ENCODE peak calls at places on chromosomes 7 and 10, in eight cellular contexts. One of them, this sample, is unnamed.

GRCh38 chr10:28468707-28469483 is 64.0 kb upstream of the WAC start:
- DNase-seq in right lobe of liver: no peak
- DNase-seq in prostate gland: no peak
- DNase-seq in body of pancreas: peak
- DNase-seq in heart left ventricle: no peak
- DNase-seq in Peyer's patch: no peak
- DNase-seq in endothelial cell of umbilical vein: no peak
- DNase-seq in IMR-90: no peak
- DNase-seq in this sample: no peak

GRCh38 chr10:43058716-43059335 is 18.0 kb upstream of the RET start:
- DNase-seq in Peyer's patch: no peak
- DNase-seq in body of pancreas: no peak
- DNase-seq in heart left ventricle: peak
- DNase-seq in right lobe of liver: peak
- DNase-seq in prostate gland: no peak
- DNase-seq in endothelial cell of umbilical vein: no peak
- DNase-seq in IMR-90: no peak
- DNase-seq in this sample: no peak

GRCh38 chr10:132860527-132860926 is 74.6 kb upstream of the NKX6-2 start:
- DNase-seq in endothelial cell of umbilical vein: no peak
- DNase-seq in right lobe of liver: peak
- DNase-seq in prostate gland: no peak
- DNase-seq in body of pancreas: no peak
- DNase-seq in heart left ventricle: no peak
- DNase-seq in IMR-90: no peak
- DNase-seq in Peyer's patch: peak
- DNase-seq in this sample: no peak

GRCh38 chr10:121927361-121927840 is 430 bp downstream of the ATE1 start:
- DNase-seq in prostate gland: peak
- DNase-seq in heart left ventricle: peak
- DNase-seq in right lobe of liver: peak
- DNase-seq in body of pancreas: peak
- DNase-seq in endothelial cell of umbilical vein: no peak
- DNase-seq in Peyer's patch: peak
- DNase-seq in IMR-90: peak
- DNase-seq in this sample: peak

GRCh38 chr10:2949221-2949947 is 118.0 kb upstream of the PFKP start:
- DNase-seq in endothelial cell of umbilical vein: no peak
- DNase-seq in body of pancreas: no peak
- DNase-seq in right lobe of liver: no peak
- DNase-seq in Peyer's patch: no peak
- DNase-seq in prostate gland: peak
- DNase-seq in IMR-90: no peak
- DNase-seq in heart left ventricle: no peak
- DNase-seq in this sample: no peak

GRCh38 chr10:99870051-99870730 is 87.8 kb downstream of the ABCC2 start:
- DNase-seq in heart left ventricle: no peak
- DNase-seq in right lobe of liver: no peak
- DNase-seq in endothelial cell of umbilical vein: no peak
- DNase-seq in IMR-90: no peak
- DNase-seq in body of pancreas: no peak
- DNase-seq in Peyer's patch: no peak
- DNase-seq in prostate gland: no peak
- DNase-seq in this sample: no peak

GRCh38 chr10:64519831-64520230 is 998.6 kb downstream of the REEP3 start:
- DNase-seq in IMR-90: no peak
- DNase-seq in endothelial cell of umbilical vein: no peak
- DNase-seq in prostate gland: no peak
- DNase-seq in body of pancreas: no peak
- DNase-seq in Peyer's patch: no peak
- DNase-seq in heart left ventricle: no peak
- DNase-seq in right lobe of liver: no peak
- DNase-seq in this sample: no peak

GRCh38 chr7:22351329-22351692 is 5.6 kb downstream of the RAPGEF5 start:
- DNase-seq in IMR-90: no peak
- DNase-seq in Peyer's patch: no peak
- DNase-seq in endothelial cell of umbilical vein: no peak
- DNase-seq in body of pancreas: no peak
- DNase-seq in heart left ventricle: no peak
- DNase-seq in prostate gland: no peak
- DNase-seq in right lobe of liver: no peak
- DNase-seq in this sample: no peak

GRCh38 chr7:134632937-134633540 is 13.6 kb upstream of the BPGM start:
- DNase-seq in Peyer's patch: no peak
- DNase-seq in body of pancreas: peak
- DNase-seq in endothelial cell of umbilical vein: peak
- DNase-seq in IMR-90: peak
- DNase-seq in right lobe of liver: no peak
- DNase-seq in heart left ventricle: no peak
- DNase-seq in prostate gland: no peak
- DNase-seq in this sample: peak

GRCh38 chr7:128405345-128406146 is 4.2 kb downstream of the IMPDH1 start:
- DNase-seq in IMR-90: peak
- DNase-seq in body of pancreas: peak
- DNase-seq in heart left ventricle: peak
- DNase-seq in right lobe of liver: peak
- DNase-seq in prostate gland: no peak
- DNase-seq in Peyer's patch: peak
- DNase-seq in endothelial cell of umbilical vein: peak
- DNase-seq in this sample: no peak

GRCh38 chr10:96524745-96525144 is 11.0 kb upstream of the TLL2 start:
- DNase-seq in Peyer's patch: no peak
- DNase-seq in heart left ventricle: no peak
- DNase-seq in IMR-90: no peak
- DNase-seq in right lobe of liver: no peak
- DNase-seq in endothelial cell of umbilical vein: no peak
- DNase-seq in prostate gland: no peak
- DNase-seq in body of pancreas: no peak
- DNase-seq in this sample: no peak

GRCh38 chr10:129769381-129770116 is 194.5 kb downstream of the EBF3 start:
- DNase-seq in Peyer's patch: no peak
- DNase-seq in body of pancreas: no peak
- DNase-seq in right lobe of liver: no peak
- DNase-seq in IMR-90: no peak
- DNase-seq in endothelial cell of umbilical vein: no peak
- DNase-seq in heart left ventricle: no peak
- DNase-seq in prostate gland: no peak
- DNase-seq in this sample: peak

GRCh38 chr7:149196705-149197171 is 1.4 kb downstream of the ZNF282 start:
- DNase-seq in prostate gland: no peak
- DNase-seq in endothelial cell of umbilical vein: peak
- DNase-seq in right lobe of liver: no peak
- DNase-seq in heart left ventricle: no peak
- DNase-seq in body of pancreas: no peak
- DNase-seq in IMR-90: no peak
- DNase-seq in Peyer's patch: no peak
- DNase-seq in this sample: no peak

DNA sequence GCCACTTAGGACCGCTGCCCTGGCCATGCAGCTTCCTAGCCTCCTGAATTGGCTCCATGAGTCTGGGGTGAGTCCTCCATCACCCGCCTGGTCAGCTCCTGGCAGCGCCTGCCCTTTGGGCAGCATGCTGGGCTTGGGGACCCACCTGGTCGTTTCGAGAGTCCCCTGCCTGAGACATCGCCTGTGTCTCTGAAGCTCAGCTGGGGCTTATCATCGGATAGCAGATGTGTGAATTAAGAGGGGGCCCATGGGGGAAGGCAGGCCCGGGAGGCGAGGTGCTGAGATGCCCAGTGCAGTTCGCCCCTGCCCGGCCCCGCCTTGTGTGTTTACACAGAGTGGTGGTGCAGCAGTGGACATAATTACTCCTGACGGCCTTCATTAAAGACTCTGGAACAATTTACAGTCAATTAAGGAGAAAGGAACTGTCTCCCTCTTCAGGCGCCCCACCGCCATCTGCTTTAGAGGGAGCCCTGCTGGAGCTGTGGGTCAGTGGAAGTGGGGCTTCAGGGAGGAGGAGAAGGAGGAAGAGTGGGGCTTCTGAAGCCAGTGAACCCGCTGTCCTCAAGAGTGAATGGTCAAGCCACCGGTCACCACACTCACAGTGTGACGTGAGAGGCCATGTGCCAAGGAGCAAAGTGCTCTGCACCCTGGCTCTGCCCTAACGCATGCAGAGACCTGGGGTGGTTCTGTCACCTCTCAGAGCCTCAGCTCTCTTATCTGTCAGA is 65.4 kb downstream of the CDH23 start:
- DNase-seq in right lobe of liver: peak
- DNase-seq in prostate gland: no peak
- DNase-seq in body of pancreas: no peak
- DNase-seq in endothelial cell of umbilical vein: no peak
- DNase-seq in IMR-90: no peak
- DNase-seq in heart left ventricle: no peak
- DNase-seq in Peyer's patch: no peak
- DNase-seq in this sample: no peak
- TF ChIP-seq POLR2A in right lobe of liver: no peak
- TF ChIP-seq POLR2A in prostate gland: no peak
- TF ChIP-seq POLR2A in body of pancreas: no peak
- TF ChIP-seq POLR2A in endothelial cell of umbilical vein: no peak
- TF ChIP-seq POLR2A in IMR-90: no peak
- TF ChIP-seq POLR2A in heart left ventricle: no peak
- TF ChIP-seq POLR2A in Peyer's patch: no peak
- TF ChIP-seq POLR2A in this sample: no peak

DNA sequence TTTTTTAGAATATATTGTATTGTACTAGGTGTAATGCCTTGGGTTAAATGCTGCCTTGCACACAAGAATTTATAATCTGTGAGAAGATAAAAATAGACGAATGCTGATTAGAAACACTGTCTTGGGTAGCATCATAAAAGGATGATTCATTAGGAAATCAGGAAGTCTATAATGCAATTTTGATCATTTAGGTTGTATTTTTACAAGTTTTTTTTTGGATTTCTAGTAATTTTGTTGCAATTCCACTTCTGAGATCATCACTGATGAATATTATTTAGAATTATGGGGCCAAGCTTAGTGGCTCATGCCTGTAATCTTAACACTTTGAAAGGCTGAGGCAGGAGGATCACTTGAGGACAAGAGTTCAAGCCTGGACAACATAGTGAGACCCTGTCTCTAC is 29.6 kb downstream of the WBP1L start:
- DNase-seq in endothelial cell of umbilical vein: no peak
- DNase-seq in body of pancreas: no peak
- DNase-seq in prostate gland: no peak
- DNase-seq in right lobe of liver: no peak
- DNase-seq in heart left ventricle: no peak
- DNase-seq in Peyer's patch: no peak
- DNase-seq in IMR-90: peak
- DNase-seq in this sample: no peak
- H3K27ac ChIP-seq in endothelial cell of umbilical vein: no peak
- H3K27ac ChIP-seq in body of pancreas: no peak
- H3K27ac ChIP-seq in prostate gland: peak
- H3K27ac ChIP-seq in right lobe of liver: no peak
- H3K27ac ChIP-seq in heart left ventricle: peak
- H3K27ac ChIP-seq in Peyer's patch: peak
- H3K27ac ChIP-seq in IMR-90: no peak
- H3K27ac ChIP-seq in this sample: peak

GRCh38 chr10:69628876-69629275 is 1.2 kb upstream of the FAM241B start:
- DNase-seq in endothelial cell of umbilical vein: no peak
- DNase-seq in IMR-90: no peak
- DNase-seq in Peyer's patch: no peak
- DNase-seq in heart left ventricle: no peak
- DNase-seq in right lobe of liver: no peak
- DNase-seq in prostate gland: no peak
- DNase-seq in body of pancreas: no peak
- DNase-seq in this sample: no peak

GRCh38 chr10:69631566-69631965 is 1.5 kb downstream of the FAM241B start:
- DNase-seq in endothelial cell of umbilical vein: no peak
- DNase-seq in Peyer's patch: no peak
- DNase-seq in right lobe of liver: no peak
- DNase-seq in body of pancreas: no peak
- DNase-seq in heart left ventricle: no peak
- DNase-seq in prostate gland: no peak
- DNase-seq in IMR-90: no peak
- DNase-seq in this sample: no peak

GRCh38 chr10:69629519-69629896 is 539 bp upstream of the FAM241B start:
- DNase-seq in endothelial cell of umbilical vein: no peak
- DNase-seq in prostate gland: no peak
- DNase-seq in IMR-90: no peak
- DNase-seq in heart left ventricle: no peak
- DNase-seq in right lobe of liver: no peak
- DNase-seq in Peyer's patch: no peak
- DNase-seq in body of pancreas: no peak
- DNase-seq in this sample: no peak

GRCh38 chr10:69630651-69631400 is 779 bp downstream of the FAM241B start:
- DNase-seq in body of pancreas: no peak
- DNase-seq in IMR-90: no peak
- DNase-seq in Peyer's patch: no peak
- DNase-seq in endothelial cell of umbilical vein: no peak
- DNase-seq in prostate gland: no peak
- DNase-seq in heart left ventricle: no peak
- DNase-seq in right lobe of liver: no peak
- DNase-seq in this sample: no peak

DNA sequence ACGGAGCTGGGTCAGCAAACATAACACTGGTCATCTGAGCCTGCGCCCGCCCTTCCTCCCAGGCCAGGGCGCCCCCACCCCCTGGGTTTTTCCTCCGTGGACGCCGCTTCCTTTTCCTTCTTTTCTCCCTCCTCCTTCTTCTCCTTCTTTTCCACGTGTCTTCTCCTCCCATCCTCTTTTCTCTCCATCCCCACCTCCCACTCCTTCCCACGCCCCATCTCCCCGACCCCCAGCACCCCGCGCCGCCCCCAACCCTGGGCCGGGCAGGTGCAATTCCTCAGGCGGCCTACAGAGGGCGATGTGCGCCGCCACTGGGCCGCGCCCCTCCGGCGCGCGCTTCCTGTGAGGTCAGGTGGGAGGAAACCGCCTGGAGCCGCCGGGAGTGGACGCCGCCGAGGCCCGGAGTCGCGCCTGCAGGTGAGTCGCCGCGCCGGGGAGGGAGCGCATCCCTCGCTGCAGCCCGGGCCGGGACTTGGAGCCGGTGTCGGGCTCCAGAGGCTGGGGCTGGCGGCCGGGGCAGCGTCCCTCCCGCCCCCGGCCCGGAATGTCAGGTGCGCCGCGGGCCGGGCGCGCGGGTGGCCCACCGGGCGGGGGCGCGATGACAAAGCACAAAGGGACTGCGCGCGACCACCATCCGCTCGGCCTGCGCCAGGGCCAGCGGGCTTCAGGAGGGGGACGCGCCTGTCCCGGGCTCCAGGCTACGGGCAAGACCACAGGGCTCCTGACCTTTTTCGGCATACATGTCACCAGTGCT is at the start of gene FAM241B:
- DNase-seq in body of pancreas: peak
- DNase-seq in Peyer's patch: peak
- DNase-seq in endothelial cell of umbilical vein: no peak
- DNase-seq in heart left ventricle: peak
- DNase-seq in prostate gland: peak
- DNase-seq in right lobe of liver: peak
- DNase-seq in IMR-90: peak
- DNase-seq in this sample: peak
- TF ChIP-seq POLR2A in body of pancreas: peak
- TF ChIP-seq POLR2A in Peyer's patch: no peak
- TF ChIP-seq POLR2A in endothelial cell of umbilical vein: no peak
- TF ChIP-seq POLR2A in heart left ventricle: no peak
- TF ChIP-seq POLR2A in prostate gland: peak
- TF ChIP-seq POLR2A in right lobe of liver: peak
- TF ChIP-seq POLR2A in IMR-90: no peak
- TF ChIP-seq POLR2A in this sample: no peak

DNA sequence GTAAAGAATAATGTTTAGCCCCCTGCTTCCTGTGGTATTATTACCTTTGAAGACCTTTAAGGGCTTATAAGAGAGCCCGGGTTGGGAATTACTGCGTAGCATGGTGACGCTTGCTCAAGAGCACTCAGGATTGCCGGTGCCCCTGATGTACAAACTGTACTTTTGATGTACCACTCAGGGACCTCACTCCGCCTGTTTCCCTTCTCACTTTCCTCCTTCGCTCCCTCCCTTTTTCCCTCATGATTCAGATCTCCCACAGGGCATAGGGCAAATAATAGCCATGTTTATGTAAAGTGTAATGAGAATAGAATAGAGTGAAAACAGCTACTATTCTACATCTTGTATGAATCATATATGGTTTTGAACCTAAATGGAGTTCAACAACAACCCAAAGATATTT is 77.8 kb upstream of the PDCD4 start:
- DNase-seq in body of pancreas: no peak
- DNase-seq in endothelial cell of umbilical vein: no peak
- DNase-seq in Peyer's patch: no peak
- DNase-seq in prostate gland: no peak
- DNase-seq in heart left ventricle: no peak
- DNase-seq in IMR-90: peak
- DNase-seq in right lobe of liver: no peak
- DNase-seq in this sample: no peak
- H3K27ac ChIP-seq in body of pancreas: peak
- H3K27ac ChIP-seq in endothelial cell of umbilical vein: no peak
- H3K27ac ChIP-seq in Peyer's patch: peak
- H3K27ac ChIP-seq in prostate gland: peak
- H3K27ac ChIP-seq in heart left ventricle: peak
- H3K27ac ChIP-seq in IMR-90: no peak
- H3K27ac ChIP-seq in right lobe of liver: no peak
- H3K27ac ChIP-seq in this sample: no peak

This sample was measured in testis.